ENCODE peak calls at places on chromosomes 6 and 20, in four cellular contexts. Z is PC-3, L is upper lobe of left lung, J is mesenchymal stem cell. N is an unnamed sample.
A peak's percentile ranks its signal among the peaks of the same experiment; 100 is the strongest.

GRCh38 chr6:46901747-46902362 is 19.9 kb downstream of the ADGRF5 start:
- DNase-seq in Z (peak; percentile 45), L (no peak), J (no peak), N (no peak)

GRCh38 chr6:33987531-33988021 is 158.3 kb downstream of the GRM4 start:
- DNase-seq in Z (peak; percentile 55), L (no peak), J (no peak), N (peak; percentile 6)

GRCh38 chr6:81750660-81751387 is 1.7 kb downstream of the TENT5A start:
- DNase-seq in Z (peak; percentile 57), L (no peak), J (no peak), N (no peak)

GRCh38 chr6:11815231-11815630 is 36.6 kb upstream of the ADTRP start:
- DNase-seq in Z (peak; percentile 68), L (no peak), J (peak; percentile 75), N (no peak)

GRCh38 chr6:155171109-155171746 is 92.6 kb upstream of the CLDN20 start:
- DNase-seq in Z (peak; percentile 94), L (no peak), J (peak; percentile 88), N (no peak)

GRCh38 chr6:33826537-33826936 is 22.7 kb upstream of the MLN start:
- DNase-seq in Z (no peak), L (no peak), J (no peak), N (no peak)

GRCh38 chr20:18611492-18611891 is 23.6 kb downstream of the DTD1 start:
- DNase-seq in Z (no peak), L (no peak), J (no peak), N (no peak)

GRCh38 chr6:3309391-3310050 is 50.8 kb downstream of the PSMG4 start:
- DNase-seq in Z (no peak), L (no peak), J (no peak), N (peak; percentile 64)

GRCh38 chr6:63245908-63246307 is 34.6 kb downstream of the FKBP1C start:
- DNase-seq in Z (no peak), L (no peak), J (peak; percentile 5), N (no peak)

DNA sequence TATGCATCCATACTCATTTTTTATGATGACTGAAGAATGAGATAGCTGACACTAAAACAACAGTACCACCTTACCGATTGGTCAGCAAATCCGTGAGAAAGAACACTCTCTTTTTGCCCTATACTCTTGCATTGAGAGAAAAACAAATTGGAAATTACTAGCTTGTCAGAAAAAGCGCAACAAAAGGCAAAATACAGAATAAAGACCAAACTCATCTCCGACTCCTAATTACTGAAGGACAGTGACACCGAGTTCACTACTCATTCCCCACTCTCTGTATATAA is 2.1 kb downstream of the MCUR1 start:
- DNase-seq in Z (no peak), L (no peak), J (no peak), N (no peak)
- H3K4me3 ChIP-seq in Z (peak overlapping the region; percentile 86), L (no peak overlapping the region), J (no peak overlapping the region), N (no peak overlapping the region)

DNA sequence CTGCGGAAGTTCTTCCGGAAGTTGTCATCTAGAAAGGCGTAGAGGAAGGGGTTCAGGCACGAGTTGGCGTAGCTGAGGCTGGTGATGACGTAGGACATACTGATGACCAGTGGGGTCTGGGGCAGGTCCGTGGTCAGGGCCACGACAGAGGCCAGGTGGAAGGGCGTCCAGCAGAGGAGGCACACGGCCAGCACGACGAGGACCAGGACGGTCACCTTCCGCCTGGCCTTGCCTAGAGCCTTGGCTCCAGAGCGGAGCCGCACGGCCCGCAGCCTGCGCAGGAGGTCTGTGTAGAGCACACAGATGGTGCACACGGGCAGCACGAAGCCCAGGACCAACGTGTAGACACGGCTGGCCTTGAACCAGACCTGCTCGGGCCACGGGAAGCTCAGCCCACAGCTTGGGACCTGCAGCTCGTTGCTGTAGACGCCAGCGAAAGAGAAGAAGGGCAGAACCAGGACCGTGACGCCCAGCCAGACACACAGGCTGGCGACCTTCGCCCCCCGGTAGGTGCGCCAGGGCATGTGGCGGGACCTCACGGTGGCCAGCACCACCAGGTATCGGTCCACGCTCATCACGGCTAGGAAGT is 1.4 kb downstream of the NPBWR2 start:
- DNase-seq in Z (no peak), L (peak; percentile 13), J (no peak), N (peak; percentile 3)
- H3K27me3 ChIP-seq in Z (peaks cover 7% of the 10 kb centered on the region), L (peaks cover 11% of the 10 kb centered on the region), J (peaks cover 74% of the 10 kb centered on the region), N (no peaks in the 10 kb centered on the region)

GRCh38 chr6:24908555-24908954 is 27.2 kb downstream of the RIPOR2 start:
- DNase-seq in Z (peak; percentile 66), L (no peak), J (no peak), N (no peak)
- H3K4me3 ChIP-seq in Z (peak overlapping the region; percentile 33), L (no peak overlapping the region), J (no peak overlapping the region), N (no peak overlapping the region)

GRCh38 chr20:38104283-38104682 is 60.8 kb downstream of the TGM2 start:
- DNase-seq in Z (no peak), L (no peak), J (no peak), N (no peak)
- H3K27me3 ChIP-seq in Z (no peaks in the 10 kb centered on the region), L (no peaks in the 10 kb centered on the region), J (no peaks in the 10 kb centered on the region), N (no peaks in the 10 kb centered on the region)

DNA sequence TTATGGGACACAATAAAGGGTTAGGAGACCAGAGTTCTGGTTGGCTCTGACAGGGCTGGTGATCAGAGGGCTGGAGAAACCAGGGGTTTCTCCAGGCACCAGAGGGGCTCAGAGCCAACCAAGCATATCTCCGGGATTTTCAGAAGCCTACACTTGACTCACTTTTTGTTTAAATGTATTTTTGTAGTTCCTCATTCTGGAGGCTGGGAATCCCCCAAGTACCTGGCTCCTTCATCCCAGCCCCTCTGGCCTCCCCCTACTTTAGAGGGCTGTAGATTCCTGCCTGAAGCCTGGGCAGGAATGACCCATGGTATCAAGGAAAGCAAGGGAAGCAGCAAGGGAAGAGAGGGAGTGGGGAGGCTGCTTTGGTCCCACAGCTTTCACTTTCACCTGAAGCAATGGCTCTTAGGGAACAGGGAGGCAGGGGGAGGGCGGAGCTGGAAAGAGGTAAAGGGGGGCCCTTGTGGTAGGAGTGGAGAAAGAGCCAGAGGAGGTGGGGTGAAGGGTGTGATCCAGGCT is 973 bp downstream of the CD40 start:
- DNase-seq in Z (no peak), L (peak; percentile 32), J (peak; percentile 5), N (no peak)
- H3K4me3 ChIP-seq in Z (no peak overlapping the region), L (peak overlapping the region; percentile 62), J (no peak overlapping the region), N (no peak overlapping the region)

GRCh38 chr20:46034039-46034438 is 5.0 kb downstream of the SLC12A5 start:
- DNase-seq in Z (no peak), L (no peak), J (no peak), N (no peak)
- H3K27me3 ChIP-seq in Z (peaks cover 49% of the 10 kb centered on the region), L (peaks cover 15% of the 10 kb centered on the region), J (peaks cover 80% of the 10 kb centered on the region), N (no peaks in the 10 kb centered on the region)

DNA sequence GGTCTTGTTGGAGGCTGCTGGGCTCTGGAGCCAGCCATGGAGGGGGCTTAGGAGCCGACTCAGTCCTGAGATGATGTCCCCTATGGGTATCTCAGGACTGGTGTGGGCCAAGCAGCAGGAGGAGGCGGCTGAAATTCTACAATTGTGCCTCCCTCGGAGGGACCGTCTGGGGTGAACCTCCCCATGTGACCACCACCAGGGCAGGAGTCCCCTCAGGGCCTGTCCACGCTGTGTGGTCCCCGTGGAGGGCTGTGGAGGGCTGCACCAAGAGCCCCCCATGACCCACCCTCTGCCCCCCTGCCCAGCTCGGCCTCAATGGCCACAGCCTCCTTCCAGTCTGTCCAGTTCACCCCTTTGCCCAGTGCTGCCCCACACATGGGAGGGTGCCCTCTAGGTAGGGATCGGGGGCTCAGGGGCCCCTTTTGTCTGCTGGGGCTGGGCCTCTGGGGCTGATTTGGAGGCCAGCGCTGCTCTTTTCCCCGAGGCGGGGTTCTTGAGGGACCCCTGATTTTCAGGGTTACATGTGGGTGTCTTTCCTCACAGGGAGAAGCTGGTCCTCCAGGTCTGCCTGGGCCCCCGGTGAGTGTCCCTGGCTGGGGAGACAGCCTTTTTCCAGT is 1.2 kb downstream of the COL9A3 start:
- DNase-seq in Z (no peak), L (no peak), J (no peak), N (no peak)
- H3K4me3 ChIP-seq in Z (no peak overlapping the region), L (no peak overlapping the region), J (no peak overlapping the region), N (no peak overlapping the region)

N was measured in body of pancreas.